ENCODE peak calls at places on chromosomes 2 and 18, in ten cellular contexts. N is AG09309, O is cardiac fibroblast, F is stomach, R is uterus, K is thoracic aorta, Q is brain microvascular endothelial cell, G is hepatocyte, L is upper lobe of right lung, J is astrocyte of the spinal cord. E is an unnamed sample.

GRCh38 chr2:115635440-115635839 is 1193.0 kb downstream of the DPP10 start:
- DNase-seq in N (no peak), O (no peak), F (no peak), R (no peak), K (no peak), Q (no peak), G (no peak), L (no peak), J (no peak), E (no peak)

GRCh38 chr18:13272411-13272810 is 53.9 kb downstream of the LDLRAD4 start:
- DNase-seq in N (no peak), O (no peak), F (no peak), R (no peak), K (no peak), Q (no peak), G (no peak), L (peak), J (no peak), E (no peak)

GRCh38 chr2:79741044-79741443 is 228.2 kb downstream of the CTNNA2 start:
- DNase-seq in N (no peak), O (no peak), F (no peak), R (no peak), K (no peak), Q (no peak), G (no peak), L (no peak), J (no peak), E (no peak)

GRCh38 chr2:39099820-39100728 is 20.8 kb downstream of the SOS1 start:
- DNase-seq in N (no peak), O (peak), F (no peak), R (no peak), K (no peak), Q (no peak), G (no peak), L (no peak), J (peak), E (no peak)

GRCh38 chr18:78696698-78697435 is 282.8 kb upstream of the SALL3 start:
- DNase-seq in N (no peak), O (no peak), F (no peak), R (no peak), K (no peak), Q (no peak), G (no peak), L (no peak), J (no peak), E (no peak)

GRCh38 chr2:16653083-16653375 is 12.6 kb downstream of the CYRIA start:
- DNase-seq in N (no peak), O (no peak), F (no peak), R (peak), K (no peak), Q (no peak), G (no peak), L (no peak), J (no peak), E (peak)

GRCh38 chr18:60534539-60534938 is 162.0 kb upstream of the MC4R start:
- DNase-seq in N (no peak), O (no peak), F (no peak), R (no peak), K (no peak), Q (peak), G (no peak), L (no peak), J (peak), E (no peak)

GRCh38 chr2:12507295-12507694 is 209.4 kb upstream of the TRIB2 start:
- DNase-seq in N (peak), O (peak), F (no peak), R (no peak), K (no peak), Q (no peak), G (no peak), L (no peak), J (peak), E (no peak)

GRCh38 chr18:31828613-31829012 is 67.9 kb upstream of the SLC25A52 start:
- DNase-seq in N (no peak), O (no peak), F (no peak), R (no peak), K (no peak), Q (no peak), G (no peak), L (no peak), J (no peak), E (no peak)

GRCh38 chr2:95315801-95316411 is 18.8 kb downstream of the KCNIP3 start:
- DNase-seq in N (peak), O (peak), F (no peak), R (no peak), K (no peak), Q (peak), G (no peak), L (no peak), J (peak), E (peak)

DNA sequence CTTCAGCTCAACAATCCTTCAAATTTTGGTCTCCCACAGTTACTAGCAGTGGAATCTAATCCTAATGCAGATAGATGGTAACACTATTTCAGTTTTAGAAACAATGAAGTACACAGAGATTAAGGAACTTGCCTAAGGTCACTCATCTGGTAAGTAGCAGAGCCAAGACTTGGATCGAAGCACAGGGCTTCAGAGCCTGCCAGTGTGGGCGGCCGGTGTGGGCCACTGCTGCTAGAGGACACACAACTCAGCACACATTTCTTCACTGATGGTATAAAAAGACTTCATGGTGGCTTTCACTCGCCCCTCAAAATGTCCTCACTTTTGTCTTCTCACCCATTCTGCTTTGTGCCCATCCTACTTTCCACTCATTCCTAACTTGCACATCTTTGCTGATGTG is 11.1 kb downstream of the C2orf74 start:
- DNase-seq in N (no peak), O (no peak), F (no peak), R (no peak), K (no peak), Q (no peak), G (no peak), L (no peak), J (no peak), E (no peak)
- H3K4me3 ChIP-seq in N (no peak), O (no peak), F (no peak), R (no peak), K (no peak), Q (no peak), G (no peak), L (no peak), J (no peak), E (no peak)

DNA sequence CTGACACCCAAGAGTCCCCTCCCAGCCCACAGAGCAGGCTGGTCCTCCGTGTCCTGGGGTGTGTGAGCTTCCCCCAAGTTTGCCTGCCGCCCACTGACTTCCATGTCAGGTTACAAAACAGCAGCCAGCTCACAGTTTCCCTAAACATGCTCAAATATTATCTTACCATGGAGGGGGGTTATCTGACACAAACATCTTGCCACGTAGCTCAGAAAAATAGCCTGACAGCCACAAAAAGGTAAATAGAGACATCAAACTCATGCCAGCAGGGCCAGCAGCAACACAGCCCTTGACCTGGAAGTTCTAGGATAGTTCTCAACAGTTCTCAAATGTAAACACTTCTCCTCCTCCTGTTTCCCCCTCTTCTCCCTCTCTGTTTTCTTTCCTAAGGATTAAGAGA is 346.4 kb downstream of the TNS1 start:
- DNase-seq in N (no peak), O (no peak), F (no peak), R (no peak), K (no peak), Q (no peak), G (no peak), L (no peak), J (no peak), E (no peak)
- H3K4me3 ChIP-seq in N (no peak), O (no peak), F (no peak), R (no peak), K (no peak), Q (no peak), G (no peak), L (no peak), J (no peak), E (no peak)

DNA sequence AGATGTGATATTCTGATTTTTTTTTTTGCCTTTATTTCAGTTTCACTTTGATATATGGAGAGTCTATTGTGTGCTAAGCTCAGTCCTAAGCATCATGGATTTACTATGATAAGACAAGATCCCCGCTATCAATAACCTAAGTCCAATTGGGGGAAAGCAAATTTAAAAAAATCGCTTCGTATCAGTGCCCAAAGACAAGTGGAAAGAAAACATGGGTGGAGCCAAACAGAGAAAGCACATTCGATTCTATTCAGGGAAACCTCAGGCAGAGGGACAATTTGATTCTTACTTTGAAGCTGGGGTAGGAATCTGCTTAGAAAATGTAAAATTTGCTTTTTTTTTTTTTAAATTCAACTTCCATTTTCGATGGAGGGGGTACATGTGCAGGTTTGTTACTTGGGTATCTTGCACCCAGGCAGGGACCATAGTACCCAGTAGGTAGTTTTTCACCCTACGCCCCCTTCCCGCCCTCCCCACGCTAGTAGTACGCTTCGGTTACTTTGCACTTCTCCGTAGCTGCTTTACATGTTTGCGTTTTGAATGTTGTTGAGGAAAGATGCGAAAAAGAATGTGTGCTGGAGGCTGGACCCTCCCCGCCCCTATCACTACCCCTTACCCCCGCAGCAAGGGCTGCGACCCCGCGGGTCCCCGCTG is 12.4 kb downstream of the KIF5C start:
- DNase-seq in N (no peak), O (no peak), F (no peak), R (no peak), K (no peak), Q (no peak), G (no peak), L (no peak), J (no peak), E (no peak)
- H3K4me3 ChIP-seq in N (peak), O (no peak), F (peak), R (peak), K (peak), Q (peak), G (peak), L (peak), J (peak), E (peak)

DNA sequence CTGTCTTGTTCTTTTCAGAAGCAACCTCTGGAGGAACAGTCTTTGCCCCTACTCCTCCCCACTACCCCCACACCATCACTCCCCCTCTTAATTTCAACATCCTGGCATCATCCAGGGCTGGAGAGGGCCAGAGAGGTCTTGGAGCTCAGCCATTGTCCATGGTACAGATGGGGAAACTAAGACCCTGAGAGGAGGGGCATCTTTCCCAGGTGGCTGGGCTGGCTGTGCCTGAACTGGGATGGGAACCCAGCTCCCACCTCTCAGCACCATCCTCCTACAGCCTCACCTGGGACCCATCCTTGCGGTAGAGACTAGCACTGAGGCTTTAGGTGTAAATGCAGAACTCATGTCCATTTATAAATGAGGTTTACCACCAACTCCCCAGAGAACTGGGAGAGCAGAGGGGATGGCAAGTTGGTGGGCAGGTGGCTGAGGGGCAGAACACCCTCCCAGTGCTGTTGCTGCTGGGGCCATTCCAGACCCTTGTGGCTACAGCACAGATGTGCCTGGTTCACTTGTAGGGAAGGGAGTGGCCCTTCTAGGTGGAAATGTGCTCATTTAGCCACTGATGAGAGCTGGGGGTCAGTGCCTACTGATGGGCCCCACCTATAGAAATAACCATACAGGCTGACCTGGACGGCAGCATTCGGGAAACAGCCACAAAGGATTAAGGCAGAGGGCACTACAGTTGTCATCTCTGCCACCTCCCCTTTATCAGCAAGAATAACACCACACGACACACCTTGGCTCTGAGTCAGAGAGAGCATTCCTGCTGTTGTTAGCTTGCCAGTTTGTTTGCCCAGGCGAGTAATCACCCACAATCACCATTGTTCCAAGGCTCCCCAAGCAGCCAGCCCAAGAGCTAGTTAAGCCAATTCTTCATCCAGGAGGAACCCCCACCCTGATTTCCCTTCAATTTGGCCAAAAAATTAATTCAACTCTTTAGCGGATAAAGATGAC is 2.1 kb downstream of the MLPH start:
- DNase-seq in N (no peak), O (peak), F (peak), R (no peak), K (no peak), Q (no peak), G (peak), L (peak), J (peak), E (no peak)
- H3K4me3 ChIP-seq in N (no peak), O (peak), F (peak), R (no peak), K (no peak), Q (peak), G (no peak), L (peak), J (peak), E (no peak)

E was measured in right cardiac atrium.